ENCODE peak calls at places on chromosome 17, in ten cellular contexts. A, C, M, S, N, Y, L, Q, I and V are unnamed samples.

GRCh38 chr17:76792348-76792747 is 54.4 kb downstream of the MFSD11 start:
- DNase-seq in Q (no peak), I (no peak), Y (no peak), N (no peak), C (no peak), M (no peak), S (no peak), A (no peak), L (no peak), V (no peak)

GRCh38 chr17:67386965-67387551 is 10.0 kb downstream of the PITPNC1 start:
- DNase-seq in C (peak), L (peak), N (peak), Y (no peak), I (peak), M (no peak), S (peak), Q (peak), A (no peak), V (peak)

GRCh38 chr17:4003501-4004421 is 39.5 kb upstream of the ATP2A3 start:
- DNase-seq in I (no peak), M (no peak), L (no peak), N (peak), C (no peak), S (no peak), Q (no peak), A (no peak), Y (no peak), V (no peak)

GRCh38 chr17:45096141-45096540 is 35.0 kb downstream of the NMT1 start:
- DNase-seq in M (no peak), I (no peak), N (no peak), S (peak), C (peak), Y (no peak), A (no peak), L (no peak), Q (no peak), V (no peak)

GRCh38 chr17:55318081-55318480 is 53.3 kb downstream of the HLF start:
- DNase-seq in A (no peak), N (no peak), Q (no peak), M (no peak), Y (no peak), L (no peak), C (no peak), S (no peak), I (no peak), V (no peak)

GRCh38 chr17:62910277-62910676 is 55.8 kb upstream of the TANC2 start:
- DNase-seq in A (no peak), L (no peak), M (no peak), N (no peak), Y (no peak), Q (no peak), S (no peak), I (no peak), C (no peak), V (no peak)

GRCh38 chr17:61002316-61002736 is 324.7 kb downstream of the BCAS3 start:
- DNase-seq in N (no peak), S (peak), I (no peak), M (peak), C (peak), A (no peak), Q (no peak), L (no peak), Y (no peak), V (peak)

GRCh38 chr17:56594528-56595418 is 1.3 kb downstream of the NOG start:
- DNase-seq in I (no peak), L (peak), Y (peak), A (peak), N (no peak), M (no peak), C (peak), S (no peak), Q (peak), V (peak)

GRCh38 chr17:50904522-50905459 is 38.6 kb upstream of the TOB1 start:
- DNase-seq in Q (no peak), A (no peak), I (no peak), L (no peak), Y (peak), S (no peak), N (no peak), M (peak), C (peak), V (no peak)

GRCh38 chr17:28145348-28145747 is 102.9 kb downstream of the NLK start:
- DNase-seq in N (no peak), Q (no peak), Y (no peak), C (peak), S (peak), A (no peak), M (no peak), L (no peak), I (no peak), V (no peak)

GRCh38 chr17:13417551-13417950 is 184.2 kb downstream of the HS3ST3A1 start:
- DNase-seq in L (no peak), M (no peak), A (no peak), Q (no peak), N (no peak), I (no peak), C (no peak), Y (no peak), S (no peak), V (no peak)

GRCh38 chr17:48636177-48637018 is 10.2 kb upstream of the HOXB9 start:
- DNase-seq in L (peak), C (peak), N (peak), Y (peak), A (peak), Q (peak), I (peak), M (peak), S (peak), V (peak)

GRCh38 chr17:29154516-29155234 is 25.5 kb downstream of the MYO18A start:
- DNase-seq in N (no peak), Q (no peak), A (no peak), I (no peak), M (no peak), S (no peak), L (peak), Y (peak), C (peak), V (no peak)